ENCODE peak calls at places on chromosomes 2 and 18, in six cellular contexts. Y is A549, P is heart left ventricle, I is right atrium auricular region, C is PC-9, K is thyroid gland. Z is an unnamed sample.

GRCh38 chr18:79583984-79584401 is 95.6 kb upstream of the CTDP1 start:
- DNase-seq in Y (no peak), P (peak), I (no peak), C (no peak), K (peak), Z (no peak)

GRCh38 chr2:12047761-12048160 is 301.3 kb downstream of the LPIN1 start:
- DNase-seq in Y (no peak), P (no peak), I (no peak), C (no peak), K (no peak), Z (no peak)

GRCh38 chr18:76212958-76213357 is 282.1 kb downstream of the ZNF516 start:
- DNase-seq in Y (no peak), P (no peak), I (no peak), C (no peak), K (no peak), Z (no peak)

GRCh38 chr2:26614205-26615128 is 26.7 kb downstream of the CIB4 start:
- DNase-seq in Y (no peak), P (peak), I (no peak), C (no peak), K (peak), Z (no peak)

GRCh38 chr2:154978710-154979109 is 280.2 kb downstream of the KCNJ3 start:
- DNase-seq in Y (no peak), P (no peak), I (no peak), C (no peak), K (no peak), Z (no peak)

GRCh38 chr2:181684454-181685149 is 4.3 kb upstream of the NEUROD1 start:
- DNase-seq in Y (no peak), P (no peak), I (no peak), C (no peak), K (no peak), Z (no peak)

GRCh38 chr2:230811508-230811907 is 53.2 kb upstream of the ITM2C start:
- DNase-seq in Y (no peak), P (no peak), I (no peak), C (no peak), K (no peak), Z (no peak)

GRCh38 chr2:153595939-153596338 is 117.4 kb upstream of the RPRM start:
- DNase-seq in Y (peak), P (no peak), I (no peak), C (no peak), K (no peak), Z (no peak)

GRCh38 chr2:102315850-102316370 is 4.5 kb downstream of the IL1RL1 start:
- DNase-seq in Y (no peak), P (no peak), I (no peak), C (no peak), K (no peak), Z (no peak)

GRCh38 chr2:58913082-58913726 is 672.1 kb upstream of the FANCL start:
- DNase-seq in Y (no peak), P (no peak), I (no peak), C (no peak), K (no peak), Z (no peak)

GRCh38 chr2:240401308-240401707 is 34.2 kb upstream of the GPC1 start:
- DNase-seq in Y (no peak), P (no peak), I (no peak), C (no peak), K (no peak), Z (no peak)

GRCh38 chr2:237617305-237617982 is 9.9 kb upstream of the LRRFIP1 start:
- DNase-seq in Y (no peak), P (no peak), I (no peak), C (no peak), K (no peak), Z (no peak)

GRCh38 chr18:11005528-11005927 is 143.8 kb downstream of the PIEZO2 start:
- DNase-seq in Y (peak), P (no peak), I (no peak), C (no peak), K (no peak), Z (peak)

GRCh38 chr2:180519276-180519675 is 461.1 kb upstream of the UBE2E3 start:
- DNase-seq in Y (peak), P (no peak), I (no peak), C (peak), K (no peak), Z (peak)

GRCh38 chr2:191441761-191442160 is 196.6 kb downstream of the MYO1B start:
- DNase-seq in Y (no peak), P (no peak), I (no peak), C (no peak), K (no peak), Z (no peak)

GRCh38 chr18:8329186-8329771 is 280.0 kb upstream of the RAB12 start:
- DNase-seq in Y (peak), P (no peak), I (no peak), C (peak), K (no peak), Z (no peak)

GRCh38 chr18:33097126-33097525 is 324.3 kb upstream of the KLHL14 start:
- DNase-seq in Y (no peak), P (no peak), I (no peak), C (no peak), K (no peak), Z (no peak)

GRCh38 chr18:21703241-21703820 is 1.2 kb downstream of the ABHD3 start:
- DNase-seq in Y (no peak), P (no peak), I (no peak), C (no peak), K (peak), Z (no peak)

GRCh38 chr2:172968061-172968469 is 107.6 kb upstream of the MAP3K20 start:
- DNase-seq in Y (no peak), P (peak), I (peak), C (no peak), K (no peak), Z (no peak)

GRCh38 chr2:41579811-41580210 is 468.0 kb upstream of the PKDCC start:
- DNase-seq in Y (no peak), P (no peak), I (no peak), C (no peak), K (no peak), Z (no peak)

GRCh38 chr18:36697905-36698304 is 130.9 kb downstream of the TPGS2 start:
- DNase-seq in Y (no peak), P (no peak), I (no peak), C (peak), K (no peak), Z (peak)

DNA sequence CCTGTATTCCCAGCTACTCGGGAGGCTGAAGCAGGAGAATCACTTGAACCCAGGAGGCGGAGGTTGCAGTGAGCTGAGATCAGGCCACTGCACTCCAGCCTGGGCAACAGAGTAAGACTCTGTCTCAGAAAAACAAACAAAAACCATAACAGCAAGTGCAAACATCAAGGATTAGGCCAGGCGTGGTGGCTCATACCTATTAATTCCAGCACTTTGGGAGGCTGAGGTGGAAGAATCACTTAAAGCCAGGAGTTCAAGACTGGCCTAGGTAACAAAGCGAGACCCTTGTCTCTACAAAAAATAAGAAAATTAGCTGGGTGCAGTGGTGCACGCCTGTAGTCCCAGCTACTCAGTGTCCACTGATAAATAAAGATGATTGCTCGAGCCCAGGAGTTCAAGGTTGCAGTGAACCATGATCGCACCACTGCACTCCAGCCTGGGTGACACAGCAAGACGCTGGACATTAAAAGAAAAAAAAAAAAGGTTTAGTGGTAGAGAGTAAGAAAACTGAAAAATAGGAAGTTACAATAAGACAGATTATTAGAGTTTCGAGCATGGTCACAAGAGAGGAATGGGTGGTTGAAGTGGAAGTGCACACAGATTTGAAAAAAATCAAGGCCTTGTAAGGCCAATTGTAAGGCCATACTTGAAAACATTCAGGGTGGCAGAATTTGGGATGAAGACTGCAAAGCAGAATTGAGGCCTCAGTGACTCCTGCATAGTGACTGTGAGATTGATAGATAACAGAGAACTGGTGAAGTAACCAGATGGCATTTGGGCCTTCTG is 6.4 kb upstream of the KCMF1 start:
- DNase-seq in Y (no peak), P (no peak), I (no peak), C (no peak), K (no peak), Z (no peak)
- H3K27ac ChIP-seq in Y (peak), P (peak), I (no peak), C (no peak), K (peak), Z (no peak)

GRCh38 chr2:239329284-239329971 is 71.4 kb downstream of the HDAC4 start:
- DNase-seq in Y (no peak), P (peak), I (peak), C (no peak), K (no peak), Z (no peak)
- H3K27ac ChIP-seq in Y (no peak), P (peak), I (peak), C (no peak), K (peak), Z (no peak)

GRCh38 chr2:201466050-201466660 is 14.6 kb downstream of the STRADB start:
- DNase-seq in Y (no peak), P (no peak), I (no peak), C (peak), K (no peak), Z (peak)
- H3K27ac ChIP-seq in Y (no peak), P (peak), I (peak), C (peak), K (peak), Z (peak)

DNA sequence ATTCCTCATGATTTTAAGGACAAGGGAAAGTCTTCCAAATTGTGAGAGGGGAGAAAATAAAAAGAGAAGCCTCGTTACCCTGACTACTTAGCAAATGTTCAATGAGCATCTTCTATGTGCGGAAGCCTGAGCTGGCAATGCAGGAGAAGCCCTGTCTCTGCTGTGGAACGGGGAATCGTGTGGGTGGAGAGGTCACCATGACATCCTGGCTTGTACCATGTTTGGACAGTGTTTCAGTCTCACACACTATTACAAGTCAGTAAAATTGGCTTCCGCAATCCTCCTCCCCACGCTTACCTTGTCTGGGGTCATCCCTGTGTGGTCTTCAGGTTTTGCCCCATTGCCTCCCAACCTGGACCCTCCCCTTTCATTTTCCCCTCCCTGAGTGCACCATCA is 65.0 kb upstream of the PPM1B start:
- DNase-seq in Y (no peak), P (no peak), I (no peak), C (peak), K (no peak), Z (no peak)
- H3K27ac ChIP-seq in Y (no peak), P (no peak), I (no peak), C (no peak), K (no peak), Z (no peak)

GRCh38 chr2:208627110-208627884 is 220.7 kb downstream of the PTH2R start:
- DNase-seq in Y (no peak), P (no peak), I (no peak), C (no peak), K (no peak), Z (no peak)
- H3K27ac ChIP-seq in Y (no peak), P (no peak), I (no peak), C (no peak), K (no peak), Z (no peak)

GRCh38 chr2:64646007-64646880 is 7.5 kb downstream of the SERTAD2 start:
- DNase-seq in Y (peak), P (peak), I (peak), C (peak), K (peak), Z (no peak)
- H3K27ac ChIP-seq in Y (peak), P (peak), I (peak), C (peak), K (peak), Z (peak)

GRCh38 chr2:161063074-161063945 is 96.9 kb upstream of the TANK start:
- DNase-seq in Y (peak), P (no peak), I (peak), C (peak), K (peak), Z (peak)
- H3K27ac ChIP-seq in Y (no peak), P (no peak), I (no peak), C (no peak), K (no peak), Z (no peak)

GRCh38 chr18:54148678-54149077 is 75.8 kb downstream of the MBD2 start:
- DNase-seq in Y (no peak), P (no peak), I (no peak), C (no peak), K (no peak), Z (no peak)

GRCh38 chr18:54147439-54147838 is 77.0 kb downstream of the MBD2 start:
- DNase-seq in Y (no peak), P (no peak), I (no peak), C (no peak), K (no peak), Z (no peak)

GRCh38 chr18:54150226-54150625 is 74.2 kb downstream of the MBD2 start:
- DNase-seq in Y (no peak), P (no peak), I (no peak), C (no peak), K (no peak), Z (peak)

GRCh38 chr18:54148151-54148550 is 76.3 kb downstream of the MBD2 start:
- DNase-seq in Y (no peak), P (no peak), I (no peak), C (no peak), K (no peak), Z (no peak)

DNA sequence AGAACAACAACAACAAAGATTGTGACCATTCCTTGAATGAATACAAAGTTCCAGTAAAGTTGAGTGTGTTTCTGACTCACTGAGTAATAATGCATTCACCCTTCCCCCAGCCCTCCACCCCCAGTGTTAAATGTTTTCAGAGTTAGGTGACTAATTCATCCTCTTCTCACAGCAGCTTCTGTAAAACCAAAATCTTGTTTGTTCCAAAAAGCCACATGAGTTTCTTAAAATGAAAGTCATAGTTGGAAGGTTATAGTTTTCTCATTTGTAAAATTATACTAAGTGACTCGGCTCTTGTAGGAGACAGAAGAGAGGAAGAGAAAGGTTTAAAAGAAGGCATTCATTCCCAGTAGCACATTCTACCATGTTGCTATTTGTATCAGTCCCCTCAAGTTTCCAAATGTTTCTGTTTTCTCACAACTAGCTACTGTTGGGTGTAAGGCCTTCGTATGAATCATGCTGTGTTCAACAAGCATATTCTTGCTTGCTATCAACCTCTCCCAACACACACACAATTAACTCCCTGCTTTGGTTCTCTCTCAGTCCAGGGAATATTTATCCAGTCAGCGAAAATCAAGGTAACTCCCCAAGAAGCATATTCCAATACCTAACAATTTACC is 75.3 kb downstream of the MBD2 start:
- DNase-seq in Y (peak), P (no peak), I (peak), C (peak), K (peak), Z (peak)
- H3K27ac ChIP-seq in Y (peak), P (peak), I (no peak), C (peak), K (peak), Z (peak)

Z was measured in epithelial cell of prostate.